ENCODE peak calls at places on chromosomes 13 and 19, in four cellular contexts. One of them, this sample, is unnamed.

GRCh38 chr19:12840091-12841079 is 2.1 kb downstream of the MAST1 start:
- DNase-seq in A549: peak; percentile 80
- DNase-seq in psoas muscle: peak; percentile 73
- DNase-seq in BJ: peak; percentile 25
- DNase-seq in this sample: no peak

GRCh38 chr13:45073809-45074208 is 46.5 kb upstream of the GTF2F2 start:
- DNase-seq in psoas muscle: no peak
- DNase-seq in BJ: no peak
- DNase-seq in A549: peak; percentile 12
- DNase-seq in this sample: no peak

GRCh38 chr13:86974995-86975328 is 696.2 kb upstream of the SLITRK5 start:
- DNase-seq in A549: no peak
- DNase-seq in BJ: no peak
- DNase-seq in psoas muscle: no peak
- DNase-seq in this sample: no peak

GRCh38 chr13:73365240-73365639 is 306.4 kb downstream of the KLF5 start:
- DNase-seq in A549: peak; percentile 71
- DNase-seq in BJ: no peak
- DNase-seq in psoas muscle: no peak
- DNase-seq in this sample: no peak

GRCh38 chr13:24802074-24802473 is 38.1 kb downstream of the RNF17 start:
- DNase-seq in A549: peak; percentile 19
- DNase-seq in psoas muscle: no peak
- DNase-seq in BJ: no peak
- DNase-seq in this sample: no peak

GRCh38 chr13:29081036-29081435 is 260.9 kb downstream of the MTUS2 start:
- DNase-seq in BJ: no peak
- DNase-seq in psoas muscle: no peak
- DNase-seq in A549: no peak
- DNase-seq in this sample: no peak

GRCh38 chr13:44904982-44905381 is 84.3 kb downstream of the NUFIP1 start:
- DNase-seq in A549: peak; percentile 75
- DNase-seq in BJ: peak; percentile 96
- DNase-seq in psoas muscle: peak; percentile 84
- DNase-seq in this sample: peak; percentile 86

GRCh38 chr19:52231154-52231565 is 38.2 kb upstream of the ZNF766 start:
- DNase-seq in BJ: no peak
- DNase-seq in psoas muscle: no peak
- DNase-seq in A549: no peak
- DNase-seq in this sample: no peak

GRCh38 chr19:46390121-46390858 is 23.1 kb downstream of the CCDC8 start:
- DNase-seq in A549: no peak
- DNase-seq in psoas muscle: no peak
- DNase-seq in BJ: no peak
- DNase-seq in this sample: no peak

GRCh38 chr19:43560687-43561086 is 14.6 kb downstream of the XRCC1 start:
- DNase-seq in psoas muscle: no peak
- DNase-seq in A549: peak; percentile 57
- DNase-seq in BJ: no peak
- DNase-seq in this sample: no peak

GRCh38 chr13:23579886-23580706 is 9.9 kb downstream of the TNFRSF19 start:
- DNase-seq in A549: no peak
- DNase-seq in BJ: no peak
- DNase-seq in psoas muscle: no peak
- DNase-seq in this sample: no peak

GRCh38 chr19:8334458-8335342 is 8.4 kb downstream of the KANK3 start:
- DNase-seq in A549: peak; percentile 84
- DNase-seq in psoas muscle: peak; percentile 56
- DNase-seq in BJ: no peak
- DNase-seq in this sample: no peak

GRCh38 chr19:38506723-38507550 is 73.4 kb downstream of the RYR1 start:
- DNase-seq in psoas muscle: peak; percentile 95
- DNase-seq in BJ: no peak
- DNase-seq in A549: peak; percentile 100
- DNase-seq in this sample: no peak

GRCh38 chr13:106159295-106160195 is 375.9 kb downstream of the EFNB2 start:
- DNase-seq in A549: no peak
- DNase-seq in BJ: no peak
- DNase-seq in psoas muscle: no peak
- DNase-seq in this sample: no peak

GRCh38 chr13:50326746-50327145 is 311.5 kb downstream of the KCNRG start:
- DNase-seq in BJ: no peak
- DNase-seq in A549: no peak
- DNase-seq in psoas muscle: no peak
- DNase-seq in this sample: no peak

GRCh38 chr13:48315981-48316380 is 12.4 kb downstream of the RB1 start:
- DNase-seq in BJ: no peak
- DNase-seq in psoas muscle: no peak
- DNase-seq in A549: no peak
- DNase-seq in this sample: no peak

GRCh38 chr13:100175078-100175802 is 86.3 kb downstream of the PCCA start:
- DNase-seq in BJ: no peak
- DNase-seq in A549: no peak
- DNase-seq in psoas muscle: no peak
- DNase-seq in this sample: no peak

GRCh38 chr13:20525601-20526544 is at the start of gene CRYL1:
- DNase-seq in BJ: no peak
- DNase-seq in A549: peak; percentile 33
- DNase-seq in psoas muscle: peak; percentile 88
- DNase-seq in this sample: no peak

GRCh38 chr19:2495651-2496316 is 19.9 kb downstream of the GADD45B start:
- DNase-seq in A549: no peak
- DNase-seq in psoas muscle: peak; percentile 83
- DNase-seq in BJ: no peak
- DNase-seq in this sample: no peak

GRCh38 chr13:26340812-26341211 is 86.9 kb downstream of the CDK8 start:
- DNase-seq in A549: no peak
- DNase-seq in psoas muscle: no peak
- DNase-seq in BJ: no peak
- DNase-seq in this sample: no peak

GRCh38 chr13:28052945-28053344 is 47.4 kb downstream of the FLT3 start:
- DNase-seq in psoas muscle: no peak
- DNase-seq in BJ: no peak
- DNase-seq in A549: no peak
- DNase-seq in this sample: no peak

GRCh38 chr19:57245959-57246358 is 5.5 kb downstream of the ZNF805 start:
- DNase-seq in A549: no peak
- DNase-seq in psoas muscle: no peak
- DNase-seq in BJ: no peak
- DNase-seq in this sample: peak; percentile 64

GRCh38 chr13:40313269-40314200 is 352.9 kb downstream of the FOXO1 start:
- DNase-seq in psoas muscle: no peak
- DNase-seq in A549: no peak
- DNase-seq in BJ: no peak
- DNase-seq in this sample: no peak

GRCh38 chr13:29516880-29517279 is 78.6 kb downstream of the SLC7A1 start:
- DNase-seq in A549: no peak
- DNase-seq in psoas muscle: no peak
- DNase-seq in BJ: no peak
- DNase-seq in this sample: no peak

GRCh38 chr13:45370922-45371406 is 30.0 kb upstream of the TPT1 start:
- DNase-seq in BJ: no peak
- DNase-seq in A549: peak; percentile 41
- DNase-seq in psoas muscle: peak; percentile 87
- DNase-seq in this sample: peak; percentile 91

GRCh38 chr13:113997845-113998751 is 24.2 kb upstream of the C13orf46 start:
- DNase-seq in BJ: peak; percentile 10
- DNase-seq in psoas muscle: peak; percentile 77
- DNase-seq in A549: no peak
- DNase-seq in this sample: no peak

GRCh38 chr13:28049880-28050871 is 50.2 kb downstream of the FLT3 start:
- DNase-seq in BJ: no peak
- DNase-seq in A549: no peak
- DNase-seq in psoas muscle: no peak
- DNase-seq in this sample: no peak

GRCh38 chr19:48867119-48867921 is 1.1 kb downstream of the PLEKHA4 start:
- DNase-seq in BJ: no peak
- DNase-seq in A549: no peak
- DNase-seq in psoas muscle: no peak
- DNase-seq in this sample: no peak

GRCh38 chr13:76004411-76004810 is 368.3 kb downstream of the LMO7 start:
- DNase-seq in BJ: no peak
- DNase-seq in psoas muscle: no peak
- DNase-seq in A549: no peak
- DNase-seq in this sample: no peak

GRCh38 chr19:47176071-47176626 is 45.5 kb downstream of the SAE1 start:
- DNase-seq in A549: no peak
- DNase-seq in BJ: no peak
- DNase-seq in psoas muscle: no peak
- DNase-seq in this sample: no peak

DNA sequence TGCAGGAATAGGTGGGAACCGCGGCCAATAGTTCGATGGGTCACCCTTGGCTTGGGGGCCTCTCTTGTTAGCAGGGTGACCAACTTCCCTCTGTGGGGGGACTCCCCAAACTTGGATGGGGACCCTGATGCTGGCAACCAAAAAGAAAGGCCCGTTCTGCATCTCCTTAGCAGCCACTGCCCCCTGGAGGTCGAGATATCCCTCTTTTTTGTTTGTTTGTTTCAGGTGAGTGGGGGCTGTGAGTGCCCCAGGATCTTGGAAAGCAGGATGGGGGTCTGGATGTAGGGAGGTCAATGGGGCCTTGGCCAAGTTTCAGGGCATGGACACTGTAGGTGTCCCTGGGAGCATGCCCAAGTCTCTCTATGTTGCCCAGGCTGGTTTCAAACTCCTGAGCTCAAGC is 7.7 kb upstream of the CRTC1 start:
- DNase-seq in psoas muscle: no peak
- DNase-seq in BJ: no peak
- DNase-seq in A549: no peak
- DNase-seq in this sample: no peak
- TF ChIP-seq CTCF in psoas muscle: peak; percentile 36
- TF ChIP-seq CTCF in BJ: peak; percentile 51
- TF ChIP-seq CTCF in A549: peak; percentile 11
- TF ChIP-seq CTCF in this sample: peak; percentile 60

DNA sequence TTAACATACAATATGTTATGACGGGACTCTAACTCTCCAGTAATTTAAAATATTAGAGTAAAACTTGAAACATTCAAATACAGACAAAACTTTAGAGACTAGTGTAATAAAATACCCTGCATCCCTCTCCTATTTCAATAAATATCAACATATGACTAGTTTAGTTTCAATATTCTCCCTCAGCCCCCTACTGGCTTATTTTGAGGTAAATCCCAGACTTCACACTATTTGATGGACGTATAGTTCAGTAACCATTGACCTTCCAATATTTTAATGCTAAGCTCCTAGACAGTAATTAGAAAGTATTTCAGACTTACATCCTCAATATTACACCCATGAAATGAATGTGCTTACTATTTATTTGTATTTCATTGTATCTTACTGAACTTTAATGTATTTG is 180.7 kb upstream of the STARD13 start:
- DNase-seq in psoas muscle: no peak
- DNase-seq in A549: no peak
- DNase-seq in BJ: no peak
- DNase-seq in this sample: no peak
- TF ChIP-seq CTCF in psoas muscle: no peak
- TF ChIP-seq CTCF in A549: no peak
- TF ChIP-seq CTCF in BJ: no peak
- TF ChIP-seq CTCF in this sample: peak; percentile 39

DNA sequence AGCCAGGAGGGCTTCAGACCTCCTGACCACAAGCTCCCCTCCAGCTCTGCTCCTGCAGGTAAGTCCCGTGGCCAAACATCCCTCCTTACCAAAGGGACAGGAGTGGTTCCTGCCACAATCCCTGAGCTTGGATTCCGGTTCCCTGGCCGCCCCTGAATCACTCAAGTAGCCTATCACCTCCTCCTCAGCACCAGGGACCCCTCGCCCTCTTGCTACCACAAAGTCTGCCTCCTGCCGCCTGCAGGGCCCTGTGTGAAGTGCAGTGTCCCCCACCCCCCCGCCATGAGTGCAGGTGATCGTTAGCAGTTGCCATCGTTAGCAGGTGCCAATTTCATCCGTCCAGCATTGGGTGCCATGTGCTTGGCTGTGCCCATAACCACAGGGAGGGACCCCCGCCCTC is 40.8 kb upstream of the RANBP3 start:
- DNase-seq in A549: no peak
- DNase-seq in BJ: no peak
- DNase-seq in psoas muscle: peak; percentile 41
- DNase-seq in this sample: no peak
- TF ChIP-seq CTCF in A549: no peak
- TF ChIP-seq CTCF in BJ: peak; percentile 18
- TF ChIP-seq CTCF in psoas muscle: no peak
- TF ChIP-seq CTCF in this sample: peak; percentile 15

GRCh38 chr19:40662925-40663711 is 27.3 kb downstream of the NUMBL start:
- DNase-seq in psoas muscle: peak; percentile 95
- DNase-seq in BJ: no peak
- DNase-seq in A549: peak; percentile 95
- DNase-seq in this sample: peak; percentile 96
- TF ChIP-seq CTCF in psoas muscle: no peak
- TF ChIP-seq CTCF in BJ: peak; percentile 91
- TF ChIP-seq CTCF in A549: peak; percentile 100
- TF ChIP-seq CTCF in this sample: peak; percentile 99

GRCh38 chr19:35657904-35658700 is 8.2 kb upstream of the UPK1A start:
- DNase-seq in psoas muscle: no peak
- DNase-seq in BJ: no peak
- DNase-seq in A549: peak; percentile 50
- DNase-seq in this sample: no peak
- TF ChIP-seq CTCF in psoas muscle: no peak
- TF ChIP-seq CTCF in BJ: no peak
- TF ChIP-seq CTCF in A549: no peak
- TF ChIP-seq CTCF in this sample: no peak

DNA sequence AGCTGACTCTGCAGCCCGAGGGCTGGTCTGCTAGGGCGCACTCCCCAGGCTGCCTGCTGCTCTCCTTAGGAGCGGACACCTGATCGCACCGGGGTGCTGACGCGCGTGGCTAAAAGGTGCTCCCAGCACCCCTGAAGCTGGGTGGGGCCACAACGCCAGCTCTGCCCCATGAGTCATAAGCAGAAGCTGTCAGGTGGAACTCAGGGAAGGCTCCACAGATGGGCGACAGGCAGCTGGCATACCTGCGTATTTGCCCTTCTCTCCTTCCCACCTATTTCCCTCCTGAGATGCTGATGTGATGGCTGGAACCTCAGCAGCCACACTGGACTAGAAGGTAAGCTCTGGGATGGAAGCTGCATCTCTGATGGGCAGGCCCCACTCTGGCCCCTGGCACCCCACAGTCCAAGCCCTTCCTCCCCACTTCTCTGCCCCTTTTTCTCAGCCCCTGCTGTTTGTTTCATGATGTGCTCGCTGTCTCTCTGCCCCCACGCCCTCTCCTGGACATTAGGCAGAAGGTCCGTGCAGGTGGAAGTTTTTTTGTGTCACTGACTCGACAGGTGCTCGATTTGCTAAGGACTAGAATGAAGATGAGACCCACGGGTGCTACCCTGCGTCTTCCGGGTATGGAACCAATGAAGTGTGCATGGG is 30.3 kb upstream of the CACTIN start:
- DNase-seq in psoas muscle: no peak
- DNase-seq in A549: no peak
- DNase-seq in BJ: no peak
- DNase-seq in this sample: no peak
- TF ChIP-seq CTCF in psoas muscle: no peak
- TF ChIP-seq CTCF in A549: no peak
- TF ChIP-seq CTCF in BJ: no peak
- TF ChIP-seq CTCF in this sample: peak; percentile 6

This sample was measured in osteocyte.